ENCODE peak calls at places on chromosomes 13 and 19, in nine cellular contexts. W is breast epithelium, L is cardiac muscle cell, U is AG04450, N is stomach, I is LNCaP clone FGC, H is psoas muscle, V is esophagus squamous epithelium, A is astrocyte. R is an unnamed sample.

GRCh38 chr19:44848036-44848804 is 2.1 kb downstream of the NECTIN2 start:
- DNase-seq in W (no peak), L (peak), U (no peak), N (no peak), I (no peak), H (no peak), V (no peak), A (peak), R (no peak)

GRCh38 chr13:48078251-48078656 is 16.6 kb downstream of the MED4 start:
- DNase-seq in W (no peak), L (no peak), U (no peak), N (no peak), I (no peak), H (no peak), V (no peak), A (no peak), R (no peak)

GRCh38 chr19:48403606-48404005 is 10.1 kb downstream of the GRIN2D start:
- DNase-seq in W (no peak), L (peak), U (no peak), N (no peak), I (no peak), H (no peak), V (no peak), A (peak), R (no peak)

GRCh38 chr13:110650436-110650835 is 35.1 kb downstream of the NAXD start:
- DNase-seq in W (no peak), L (no peak), U (no peak), N (no peak), I (no peak), H (no peak), V (no peak), A (no peak), R (no peak)

GRCh38 chr19:55637534-55637933 is 3.3 kb upstream of the ZNF580 start:
- DNase-seq in W (no peak), L (no peak), U (no peak), N (no peak), I (no peak), H (no peak), V (no peak), A (no peak), R (no peak)

GRCh38 chr19:17847538-17848366 is at the start of gene JAK3:
- DNase-seq in W (no peak), L (peak), U (no peak), N (peak), I (no peak), H (peak), V (no peak), A (no peak), R (no peak)

GRCh38 chr19:15298847-15299567 is 33.3 kb downstream of the BRD4 start:
- DNase-seq in W (no peak), L (no peak), U (no peak), N (no peak), I (no peak), H (no peak), V (no peak), A (no peak), R (no peak)

GRCh38 chr13:22915442-22916082 is 265.2 kb upstream of the SGCG start:
- DNase-seq in W (no peak), L (peak), U (no peak), N (peak), I (no peak), H (peak), V (no peak), A (peak), R (no peak)

GRCh38 chr13:87582399-87582798 is 88.8 kb upstream of the SLITRK5 start:
- DNase-seq in W (no peak), L (no peak), U (no peak), N (no peak), I (no peak), H (no peak), V (no peak), A (no peak), R (no peak)

GRCh38 chr13:33543631-33544030 is 258.1 kb upstream of the STARD13 start:
- DNase-seq in W (no peak), L (no peak), U (no peak), N (no peak), I (no peak), H (no peak), V (no peak), A (no peak), R (no peak)

GRCh38 chr19:55257461-55258411 is 1.1 kb downstream of the PPP6R1 start:
- DNase-seq in W (no peak), L (peak), U (no peak), N (no peak), I (no peak), H (no peak), V (no peak), A (no peak), R (no peak)

GRCh38 chr13:93284056-93284455 is 57.4 kb downstream of the GPC6 start:
- DNase-seq in W (no peak), L (no peak), U (no peak), N (no peak), I (no peak), H (no peak), V (no peak), A (no peak), R (no peak)

GRCh38 chr19:18809149-18809978 is 18.3 kb upstream of the COMP start:
- DNase-seq in W (no peak), L (peak), U (peak), N (peak), I (no peak), H (peak), V (no peak), A (peak), R (peak)

GRCh38 chr13:50801087-50801931 is 42.2 kb downstream of the DLEU7 start:
- DNase-seq in W (no peak), L (peak), U (peak), N (peak), I (peak), H (no peak), V (no peak), A (peak), R (peak)

GRCh38 chr19:42198676-42199439 is 18.6 kb downstream of the DEDD2 start:
- DNase-seq in W (no peak), L (no peak), U (no peak), N (peak), I (no peak), H (no peak), V (no peak), A (no peak), R (no peak)

GRCh38 chr13:27170521-27171243 is 929 bp downstream of the USP12 start:
- DNase-seq in W (no peak), L (peak), U (no peak), N (peak), I (no peak), H (peak), V (no peak), A (no peak), R (no peak)

GRCh38 chr19:55487884-55488687 is at the start of gene SSC5D:
- DNase-seq in W (no peak), L (peak), U (no peak), N (no peak), I (no peak), H (no peak), V (no peak), A (peak), R (no peak)

GRCh38 chr19:3269972-3270667 is 45.7 kb downstream of the CELF5 start:
- DNase-seq in W (no peak), L (no peak), U (no peak), N (no peak), I (no peak), H (no peak), V (no peak), A (no peak), R (no peak)

GRCh38 chr19:58500242-58500641 is 11.6 kb downstream of the SLC27A5 start:
- DNase-seq in W (no peak), L (no peak), U (no peak), N (no peak), I (no peak), H (no peak), V (no peak), A (no peak), R (no peak)

GRCh38 chr13:77265336-77265735 is 61.6 kb downstream of the MYCBP2 start:
- DNase-seq in W (no peak), L (no peak), U (no peak), N (no peak), I (no peak), H (no peak), V (no peak), A (no peak), R (no peak)

GRCh38 chr13:94352057-94352456 is 127.4 kb downstream of the DCT start:
- DNase-seq in W (no peak), L (peak), U (no peak), N (no peak), I (no peak), H (no peak), V (no peak), A (peak), R (no peak)

GRCh38 chr13:81779896-81780295 is 1439.0 kb upstream of the SPRY2 start:
- DNase-seq in W (no peak), L (no peak), U (no peak), N (no peak), I (no peak), H (no peak), V (no peak), A (no peak), R (no peak)

GRCh38 chr13:95300625-95301134 is 571 bp downstream of the ABCC4 start:
- DNase-seq in W (no peak), L (peak), U (peak), N (peak), I (no peak), H (peak), V (no peak), A (peak), R (no peak)

GRCh38 chr19:16702123-16702522 is 17.5 kb upstream of the NWD1 start:
- DNase-seq in W (no peak), L (peak), U (peak), N (no peak), I (no peak), H (peak), V (no peak), A (peak), R (peak)

GRCh38 chr19:11197291-11198174 is at the start of gene KANK2:
- DNase-seq in W (peak), L (peak), U (no peak), N (peak), I (peak), H (peak), V (no peak), A (peak), R (no peak)

GRCh38 chr13:108609353-108609752 is 20.1 kb upstream of the MYO16 start:
- DNase-seq in W (no peak), L (peak), U (peak), N (no peak), I (peak), H (no peak), V (no peak), A (peak), R (no peak)

GRCh38 chr19:31315621-31316011 is 33.6 kb downstream of the TSHZ3 start:
- DNase-seq in W (no peak), L (no peak), U (no peak), N (no peak), I (peak), H (no peak), V (no peak), A (no peak), R (no peak)
- H3K4me3 ChIP-seq in W (no peak), L (no peak), U (no peak), N (no peak), I (no peak), H (no peak), V (no peak), A (no peak), R (no peak)

GRCh38 chr13:39858794-39859193 is 203.3 kb downstream of the COG6 start:
- DNase-seq in W (no peak), L (no peak), U (no peak), N (no peak), I (no peak), H (no peak), V (no peak), A (no peak), R (no peak)
- TF ChIP-seq CTCF in W (no peak), L (no peak), U (no peak), N (no peak), I (no peak), H (no peak), V (no peak), A (no peak), R (no peak)

DNA sequence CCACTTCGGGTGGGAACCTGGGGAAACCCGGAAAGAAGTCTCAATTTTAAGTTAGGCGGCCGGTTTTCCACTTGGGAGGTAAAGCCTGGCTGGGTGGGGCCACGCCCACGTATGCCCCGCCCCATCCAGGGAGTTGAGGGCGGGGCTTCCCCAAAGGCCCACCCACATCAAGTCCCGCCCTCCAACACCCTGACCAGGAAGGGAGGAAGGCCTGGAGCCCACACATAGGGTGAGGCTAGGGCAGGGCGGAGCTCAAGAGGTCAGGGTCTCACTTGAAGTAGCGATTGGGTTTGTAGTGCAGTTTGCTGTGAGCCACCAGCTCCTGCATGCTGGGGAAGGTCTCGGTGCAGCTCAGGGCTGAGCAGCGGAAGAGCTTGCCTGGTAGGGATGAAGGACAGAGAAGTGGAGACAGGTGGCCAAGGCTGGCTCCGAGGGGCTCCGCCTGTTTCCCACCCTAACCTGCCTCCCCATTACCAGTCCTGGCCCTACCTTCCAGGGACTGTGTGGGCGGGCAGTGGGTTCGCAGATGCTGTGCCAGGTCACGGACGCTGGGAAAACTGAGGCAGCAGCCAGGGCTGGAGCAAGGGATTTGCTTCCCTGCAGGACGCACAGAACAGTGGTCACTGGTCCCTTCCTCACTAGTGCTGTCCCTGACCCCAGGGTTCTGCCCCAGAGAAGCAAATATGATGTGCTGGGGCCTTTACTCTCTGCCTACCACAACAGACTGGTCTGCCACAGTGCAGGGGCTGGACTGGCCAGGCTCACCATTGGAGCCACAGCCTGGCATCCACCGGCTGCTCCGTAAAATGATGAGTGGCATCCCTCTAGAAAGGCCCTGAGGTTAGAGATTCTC is 1.6 kb downstream of the ZNF414 start:
- DNase-seq in W (no peak), L (peak), U (no peak), N (no peak), I (no peak), H (no peak), V (no peak), A (no peak), R (no peak)
- H3K4me3 ChIP-seq in W (peak), L (no peak), U (no peak), N (no peak), I (peak), H (peak), V (no peak), A (no peak), R (no peak)

GRCh38 chr19:1780272-1780957 is 27.1 kb downstream of the ONECUT3 start:
- DNase-seq in W (no peak), L (peak), U (no peak), N (no peak), I (no peak), H (no peak), V (no peak), A (no peak), R (no peak)
- TF ChIP-seq CTCF in W (no peak), L (peak), U (peak), N (no peak), I (no peak), H (no peak), V (no peak), A (peak), R (no peak)

DNA sequence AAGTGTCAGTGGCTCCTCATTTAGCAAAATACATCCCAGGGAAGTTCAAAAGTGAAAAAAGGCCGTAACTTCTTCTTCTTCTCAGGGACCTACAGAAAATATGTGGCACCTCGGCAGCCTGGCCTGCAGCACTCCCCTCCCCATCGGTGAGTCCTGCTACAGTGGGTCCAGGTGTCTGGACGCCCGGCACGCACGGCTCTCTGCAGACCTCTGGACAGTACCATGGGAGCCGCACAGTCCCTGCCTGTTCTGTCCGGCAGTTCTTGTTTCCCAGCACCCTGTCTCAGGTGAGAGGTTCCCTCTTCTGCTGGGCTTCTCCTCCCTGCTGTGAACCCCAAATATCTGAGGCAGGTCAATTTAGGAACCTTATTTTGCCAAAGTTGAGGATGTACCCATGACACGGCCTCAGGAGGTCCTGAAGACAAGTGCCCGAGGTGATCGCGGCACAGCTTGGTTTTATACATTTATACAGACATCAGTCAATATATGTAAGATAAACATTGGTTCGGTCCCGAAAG is 36.8 kb upstream of the ALOX5AP start:
- DNase-seq in W (no peak), L (no peak), U (no peak), N (no peak), I (no peak), H (no peak), V (no peak), A (no peak), R (no peak)
- H3K4me3 ChIP-seq in W (no peak), L (no peak), U (no peak), N (no peak), I (no peak), H (no peak), V (no peak), A (no peak), R (no peak)

GRCh38 chr19:50710094-50710493 is 9.5 kb downstream of the SHANK1 start:
- DNase-seq in W (no peak), L (peak), U (no peak), N (no peak), I (no peak), H (no peak), V (no peak), A (no peak), R (no peak)
- TF ChIP-seq CTCF in W (no peak), L (peak), U (peak), N (no peak), I (peak), H (no peak), V (no peak), A (no peak), R (peak)

GRCh38 chr13:114130131-114130707 is 2.2 kb downstream of the RASA3 start:
- DNase-seq in W (no peak), L (no peak), U (no peak), N (no peak), I (no peak), H (peak), V (no peak), A (no peak), R (no peak)
- H3K4me3 ChIP-seq in W (peak), L (peak), U (peak), N (peak), I (no peak), H (peak), V (peak), A (peak), R (peak)